ENCODE peak calls at places on chromosomes 13 and 19, in four cellular contexts. A, O, D and R are unnamed samples.

GRCh38 chr13:111434578-111435159 is 114.2 kb downstream of the TEX29 start:
- DNase-seq in A (no peak), O (no peak), D (no peak), R (no peak)

GRCh38 chr13:38213307-38213706 is 136.3 kb upstream of the UFM1 start:
- DNase-seq in A (no peak), O (no peak), D (no peak), R (no peak)

GRCh38 chr19:55472463-55472862 is 4.0 kb upstream of the ZNF628 start:
- DNase-seq in A (no peak), O (peak; percentile 96), D (peak; percentile 79), R (peak; percentile 45)

GRCh38 chr13:50576156-50576555 is 267.3 kb downstream of the DLEU7 start:
- DNase-seq in A (no peak), O (no peak), D (no peak), R (no peak)

GRCh38 chr19:55304980-55305379 is 20.2 kb downstream of the TMEM150B start:
- DNase-seq in A (no peak), O (no peak), D (no peak), R (peak; percentile 68)

GRCh38 chr19:13881692-13882418 is 4.9 kb downstream of the NANOS3 start:
- DNase-seq in A (no peak), O (no peak), D (peak; percentile 39), R (no peak)

GRCh38 chr13:51437550-51438127 is 15.2 kb downstream of the INTS6 start:
- DNase-seq in A (no peak), O (no peak), D (no peak), R (no peak)

GRCh38 chr13:48078251-48078656 is 16.6 kb downstream of the MED4 start:
- DNase-seq in A (no peak), O (peak; percentile 13), D (no peak), R (peak; percentile 51)

GRCh38 chr13:33004454-33004853 is 11.8 kb upstream of the KL start:
- DNase-seq in A (no peak), O (no peak), D (no peak), R (no peak)

GRCh38 chr13:20303636-20304035 is 71.5 kb upstream of the GJB6 start:
- DNase-seq in A (no peak), O (no peak), D (no peak), R (no peak)

GRCh38 chr13:48094404-48094780 is 512 bp downstream of the MED4 start:
- DNase-seq in A (no peak), O (no peak), D (no peak), R (peak; percentile 58)

GRCh38 chr19:45668342-45668871 is 386 bp downstream of the GIPR start:
- DNase-seq in A (no peak), O (no peak), D (no peak), R (no peak)

DNA sequence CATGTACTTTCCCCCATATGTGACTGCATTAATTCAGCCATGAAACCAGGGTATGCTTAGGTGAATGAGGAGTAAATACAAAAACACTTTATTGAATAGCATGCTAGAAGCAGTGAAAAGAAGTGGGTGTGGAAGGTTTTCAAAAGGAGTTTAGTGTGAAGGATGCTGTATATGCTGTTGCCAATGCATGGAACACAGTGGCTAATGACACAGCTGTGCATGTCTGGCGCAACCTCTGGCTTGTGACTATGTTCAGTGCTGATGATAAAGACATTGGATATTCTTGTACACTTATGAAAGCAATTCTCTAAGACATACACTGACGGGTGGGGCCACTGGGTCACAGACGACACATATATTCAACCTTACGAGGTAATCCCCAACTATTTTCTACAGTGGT is 55.2 kb downstream of the SOX21 start:
- DNase-seq in A (no peak), O (no peak), D (peak; percentile 57), R (no peak)
- H3K27ac ChIP-seq in A (peak overlapping the region; percentile 48), O (no peak overlapping the region), D (peak overlapping the region; percentile 33), R (no peak overlapping the region)

GRCh38 chr13:67036694-67037093 is 193.4 kb downstream of the PCDH9 start:
- DNase-seq in A (no peak), O (no peak), D (no peak), R (no peak)

DNA sequence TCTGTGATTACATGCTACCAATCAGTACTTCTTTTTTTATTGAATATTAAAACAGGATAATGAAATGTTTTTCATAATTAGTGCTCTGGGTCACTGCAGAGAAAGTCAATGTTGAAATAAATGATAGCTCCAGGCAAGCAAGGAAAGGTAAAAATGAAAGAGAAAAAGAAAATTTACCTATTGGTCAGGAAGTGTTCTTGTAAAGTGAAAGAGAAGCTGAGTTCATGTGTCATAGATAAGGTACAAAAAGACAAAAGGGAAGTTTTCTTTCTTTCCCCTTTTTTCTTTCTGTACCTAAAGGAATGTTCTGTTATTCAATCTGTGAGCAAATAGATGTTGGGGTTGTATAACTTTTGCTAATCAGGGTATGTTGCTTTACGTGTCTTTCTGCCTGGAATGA is 197.0 kb downstream of the PCDH9 start:
- DNase-seq in A (no peak), O (no peak), D (no peak), R (no peak)
- H3K9ac ChIP-seq in A (no peak overlapping the region), O (no peak overlapping the region), D (no peak overlapping the region), R (no peak overlapping the region)

GRCh38 chr13:113748101-113748861 is 10.7 kb upstream of the TMEM255B start:
- DNase-seq in A (peak; percentile 45), O (no peak), D (no peak), R (no peak)
- H3K27ac ChIP-seq in A (no peak overlapping the region), O (no peak overlapping the region), D (no peak overlapping the region), R (no peak overlapping the region)

DNA sequence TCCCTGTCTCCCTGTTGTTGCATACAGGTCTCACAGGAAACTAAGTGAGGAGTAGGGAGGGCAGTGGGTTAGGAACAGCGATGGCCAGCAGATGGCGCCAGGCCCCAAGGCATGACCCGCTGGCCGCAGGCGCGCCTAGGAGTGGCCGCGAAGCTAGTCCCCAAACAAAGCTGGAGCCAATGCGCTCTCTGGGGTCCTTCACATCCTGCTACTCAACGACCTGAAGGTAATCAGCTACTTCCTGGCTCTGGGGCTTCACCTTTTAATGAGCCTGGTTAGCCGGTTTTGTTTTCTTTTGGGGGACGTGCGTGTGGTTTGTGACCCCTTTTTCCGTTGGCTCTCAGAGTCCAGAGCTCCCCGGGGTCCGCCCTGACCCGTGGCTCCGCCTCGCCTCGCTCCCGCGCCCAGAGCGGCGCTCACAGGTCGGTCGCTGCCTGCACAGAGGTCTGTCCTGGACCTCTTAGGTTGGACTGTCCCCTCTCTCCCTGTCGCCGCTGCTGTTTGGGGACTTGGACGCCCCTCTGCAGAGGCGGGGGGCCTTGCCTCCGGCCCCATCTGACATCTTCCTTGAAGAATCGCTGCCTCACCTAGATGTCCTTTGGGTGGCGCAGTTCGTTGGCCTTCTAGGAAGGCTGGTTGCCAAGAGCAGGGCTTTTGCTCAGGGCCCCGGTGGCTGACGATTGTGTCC is 62.2 kb upstream of the GTF3A start:
- DNase-seq in A (peak; percentile 82), O (peak; percentile 69), D (peak; percentile 71), R (peak; percentile 97)
- H3K9ac ChIP-seq in A (peak overlapping the region; percentile 26), O (peak overlapping the region; percentile 19), D (peak overlapping the region; percentile 81), R (no peak overlapping the region)

GRCh38 chr13:27352698-27353097 is 71.7 kb upstream of the GTF3A start:
- DNase-seq in A (no peak), O (no peak), D (peak; percentile 11), R (no peak)

GRCh38 chr13:27353653-27354052 is 70.8 kb upstream of the GTF3A start:
- DNase-seq in A (no peak), O (no peak), D (no peak), R (no peak)

GRCh38 chr13:27353166-27353583 is 71.2 kb upstream of the GTF3A start:
- DNase-seq in A (no peak), O (no peak), D (peak; percentile 88), R (no peak)

GRCh38 chr13:27355894-27356293 is 68.5 kb upstream of the GTF3A start:
- DNase-seq in A (no peak), O (no peak), D (no peak), R (peak; percentile 72)

GRCh38 chr13:27354379-27354778 is 70.0 kb upstream of the GTF3A start:
- DNase-seq in A (no peak), O (no peak), D (peak; percentile 77), R (no peak)
- H3K27ac ChIP-seq in A (no peak overlapping the region), O (no peak overlapping the region), D (no peak overlapping the region), R (no peak overlapping the region)

GRCh38 chr19:6768236-6768785 is 1.1 kb upstream of the SH2D3A start:
- DNase-seq in A (no peak), O (no peak), D (no peak), R (no peak)

GRCh38 chr19:6769006-6769637 is 1.9 kb upstream of the SH2D3A start:
- DNase-seq in A (peak; percentile 64), O (no peak), D (peak; percentile 19), R (peak; percentile 74)

GRCh38 chr19:6766357-6767080 is 716 bp downstream of the SH2D3A start:
- DNase-seq in A (no peak), O (no peak), D (no peak), R (peak; percentile 71)

GRCh38 chr19:6767081-6767356 is 216 bp downstream of the SH2D3A start:
- DNase-seq in A (no peak), O (no peak), D (no peak), R (no peak)

GRCh38 chr19:6767357-6768235 is at the start of gene SH2D3A:
- DNase-seq in A (peak; percentile 97), O (peak; percentile 96), D (peak; percentile 15), R (peak; percentile 99)
- H3K9ac ChIP-seq in A (peak within 1 kb of the TSS; percentile 67), O (peak within 1 kb of the TSS; percentile 77), D (no peak within 1 kb of the TSS), R (peak within 1 kb of the TSS; percentile 57)

DNA sequence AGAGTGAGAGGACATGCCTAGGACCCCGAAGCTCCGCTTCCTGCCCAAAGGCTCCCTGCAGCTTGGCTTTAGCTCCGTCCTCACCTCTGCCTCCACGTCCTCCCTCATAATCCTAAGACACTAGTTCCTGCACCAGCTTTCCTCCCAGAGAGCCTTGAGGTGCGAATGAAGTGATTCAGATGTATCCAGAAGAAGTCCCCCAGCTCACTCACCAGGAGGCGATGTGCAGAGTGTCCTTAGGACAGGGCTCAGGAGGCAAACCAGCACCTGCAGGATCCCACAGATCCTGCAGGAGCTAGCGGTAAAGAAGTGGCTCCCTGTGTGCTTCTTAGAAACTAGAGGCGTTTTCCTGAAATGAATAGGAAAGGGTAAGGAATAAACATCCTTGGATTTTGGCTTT is 109.7 kb downstream of the HSPH1 start:
- DNase-seq in A (no peak), O (peak; percentile 28), D (peak; percentile 8), R (peak; percentile 83)
- H3K27ac ChIP-seq in A (no peak overlapping the region), O (no peak overlapping the region), D (no peak overlapping the region), R (no peak overlapping the region)

GRCh38 chr19:50447053-50447452 is 14.4 kb downstream of the MYBPC2 start:
- DNase-seq in A (no peak), O (no peak), D (no peak), R (no peak)
- H3K9ac ChIP-seq in A (no peak overlapping the region), O (no peak overlapping the region), D (no peak overlapping the region), R (no peak overlapping the region)